ENCODE peak calls at places on chromosome 19, in four cellular contexts. L is HepG2, V is IMR-90, U is GM12878. J is an unnamed sample.
A peak's percentile ranks its signal among the peaks of the same experiment; 100 is the strongest.

GRCh38 chr19:51702754-51703654 is 9.9 kb downstream of the SPACA6 start:
- DNase-seq in V (no peak), L (no peak), U (no peak), J (peak; percentile 22)

GRCh38 chr19:32674153-32674958 is 624 bp downstream of the ANKRD27 start:
- DNase-seq in V (no peak), U (no peak), L (no peak), J (peak; percentile 55)

GRCh38 chr19:38434549-38435051 is 1.1 kb downstream of the RYR1 start:
- DNase-seq in V (no peak), U (no peak), L (no peak), J (no peak)

GRCh38 chr19:17873661-17874422 is 2.1 kb downstream of the SLC5A5 start:
- DNase-seq in U (no peak), V (no peak), L (no peak), J (peak; percentile 98)

GRCh38 chr19:33395561-33396550 is 22.3 kb downstream of the CEBPG start:
- DNase-seq in L (no peak), V (peak; percentile 41), U (no peak), J (peak; percentile 22)

GRCh38 chr19:3343619-3344502 is 22.5 kb upstream of the NFIC start:
- DNase-seq in V (peak; percentile 78), L (peak; percentile 86), U (no peak), J (peak; percentile 97)

GRCh38 chr19:54257116-54257480 is at the start of gene LILRB5:
- DNase-seq in L (no peak), U (no peak), V (no peak), J (no peak)

GRCh38 chr19:32691952-32692726 is 518 bp downstream of the NUDT19 start:
- DNase-seq in U (no peak), V (peak; percentile 69), L (no peak), J (peak; percentile 81)

GRCh38 chr19:54218960-54219661 is 3.7 kb downstream of the LILRB3 start:
- DNase-seq in L (no peak), V (no peak), U (no peak), J (no peak)

GRCh38 chr19:16370671-16371391 is 46.2 kb downstream of the KLF2 start:
- DNase-seq in V (no peak), U (no peak), L (no peak), J (no peak)

GRCh38 chr19:19588546-19588945 is 29.9 kb downstream of the PBX4 start:
- DNase-seq in V (peak; percentile 62), U (no peak), L (no peak), J (no peak)
- TF ChIP-seq SMC3 in V (no peak), U (no peak), L (no peak), J (no peak)

DNA sequence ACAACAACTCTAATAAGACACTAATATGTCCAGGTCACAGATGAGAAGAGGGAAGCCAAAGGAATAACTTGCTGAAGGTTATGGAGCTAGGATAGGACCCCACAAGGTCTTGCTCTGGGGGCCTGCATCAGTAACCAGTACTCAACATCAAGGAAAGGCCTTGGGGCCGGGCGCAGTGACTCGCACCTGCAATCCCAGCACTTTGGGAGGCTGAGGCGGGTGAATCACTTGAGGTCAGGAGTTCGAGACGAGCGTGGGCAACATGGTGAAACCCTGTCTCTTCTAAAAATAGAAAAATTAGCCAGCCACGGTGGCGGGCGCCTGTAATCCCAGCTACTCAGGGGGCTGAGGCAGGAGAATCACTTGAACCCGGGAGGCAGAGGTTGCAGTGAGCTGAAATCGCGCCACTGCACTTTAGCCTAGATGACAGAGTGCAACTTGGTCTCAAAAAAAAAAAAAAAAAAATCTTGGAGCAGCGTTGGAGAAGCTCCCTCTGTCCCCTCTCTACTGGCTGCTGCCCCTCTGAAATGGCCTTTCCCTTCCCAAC is 1.8 kb downstream of the LONP1 start:
- DNase-seq in L (no peak), U (no peak), V (peak; percentile 72), J (no peak)
- TF ChIP-seq SMC3 in L (no peak), U (no peak), V (no peak), J (no peak)

GRCh38 chr19:47176627-47177090 is 46.0 kb downstream of the SAE1 start:
- DNase-seq in U (no peak), L (no peak), V (peak; percentile 98), J (no peak)
- TF ChIP-seq SMC3 in U (no peak), L (no peak), V (no peak), J (no peak)

GRCh38 chr19:10473192-10473591 is 30.0 kb downstream of the KEAP1 start:
- DNase-seq in L (no peak), U (no peak), V (no peak), J (no peak)

GRCh38 chr19:10478476-10478875 is 24.7 kb downstream of the KEAP1 start:
- DNase-seq in V (peak; percentile 36), U (no peak), L (no peak), J (peak; percentile 42)

GRCh38 chr19:10474962-10475451 is 28.1 kb downstream of the KEAP1 start:
- DNase-seq in U (no peak), L (no peak), V (no peak), J (peak; percentile 1)

GRCh38 chr19:10478903-10479384 is 24.2 kb downstream of the KEAP1 start:
- DNase-seq in L (peak; percentile 31), V (peak; percentile 82), U (no peak), J (peak; percentile 90)
- TF ChIP-seq SMC3 in L (no peak), V (no peak), U (no peak), J (no peak)

DNA sequence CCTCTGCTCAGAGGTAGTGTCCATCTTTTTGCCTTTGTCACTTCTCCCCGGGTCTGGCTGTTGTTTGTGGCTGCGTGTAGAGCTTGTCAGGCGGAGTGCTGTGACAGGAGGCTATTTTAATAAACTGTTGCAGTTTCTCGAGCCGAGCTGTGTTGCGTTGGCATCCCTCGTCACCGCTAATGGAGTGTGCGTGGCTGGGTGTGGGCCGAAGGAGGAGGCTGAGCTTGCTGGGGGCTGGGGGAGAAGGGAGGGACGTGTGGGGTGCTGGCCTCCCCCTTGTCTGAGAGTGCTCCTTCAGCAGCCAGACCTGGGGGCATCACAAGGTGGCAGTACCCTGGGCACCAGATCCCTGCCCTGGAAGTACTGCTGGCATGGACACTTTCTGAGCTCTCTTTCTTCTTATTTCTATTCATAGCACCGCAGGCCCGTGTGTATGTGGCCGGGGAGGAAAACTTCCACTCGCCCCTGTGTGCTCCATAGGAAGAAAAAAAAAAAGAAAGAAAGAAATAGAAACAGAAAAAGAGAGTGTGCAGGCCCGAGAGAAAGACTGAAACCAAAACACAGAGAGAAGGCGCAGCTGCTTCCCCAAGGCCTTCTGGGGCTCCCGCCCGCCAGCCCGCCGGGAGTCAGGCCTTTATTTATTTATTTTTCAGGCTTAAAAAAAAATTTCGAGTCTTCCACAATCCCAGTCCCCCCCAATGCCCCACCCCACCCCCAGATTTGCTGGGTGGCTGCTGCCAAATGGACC is 27.0 kb downstream of the NFIX start:
- DNase-seq in L (no peak), V (peak; percentile 76), U (no peak), J (no peak)
- TF ChIP-seq SMC3 in L (no peak), V (no peak), U (no peak), J (no peak)

GRCh38 chr19:11880598-11880997 is 7.0 kb upstream of the ZNF69 start:
- DNase-seq in U (no peak), L (no peak), V (no peak), J (no peak)

GRCh38 chr19:11887247-11887617 is 350 bp upstream of the ZNF69 start:
- DNase-seq in V (no peak), L (no peak), U (no peak), J (no peak)

GRCh38 chr19:11881151-11881800 is 6.3 kb upstream of the ZNF69 start:
- DNase-seq in L (peak; percentile 49), U (peak; percentile 17), V (peak; percentile 51), J (peak; percentile 70)
- TF ChIP-seq SMC3 in L (peak; percentile 90), U (peak; percentile 54), V (peak; percentile 65), J (peak; percentile 55)